ENCODE peak calls at places on chromosomes 5 and 9, in five cellular contexts. One of them, this sample, is unnamed.

GRCh38 chr5:58410441-58410840 is 49.4 kb downstream of the PLK2 start:
- DNase-seq in kidney tubule cell: peak; percentile 81
- DNase-seq in stimulated activated CD8-positive, alpha-beta memory T cell treated with anti-CD3 and anti-CD28 coated beads, Interleukin-15, amount 100 ng/mL, for 48 hours: no peak
- DNase-seq in GM23248: peak; percentile 80
- DNase-seq in RPMI7951: peak; percentile 62
- DNase-seq in this sample: peak; percentile 61

GRCh38 chr5:127088226-127088625 is 14.9 kb upstream of the C5orf63 start:
- DNase-seq in stimulated activated CD8-positive, alpha-beta memory T cell treated with anti-CD3 and anti-CD28 coated beads, Interleukin-15, amount 100 ng/mL, for 48 hours: no peak
- DNase-seq in kidney tubule cell: peak; percentile 78
- DNase-seq in RPMI7951: peak; percentile 87
- DNase-seq in GM23248: peak; percentile 97
- DNase-seq in this sample: peak; percentile 95

GRCh38 chr9:99031994-99032393 is 72.9 kb upstream of the TGFBR1 start:
- DNase-seq in GM23248: no peak
- DNase-seq in RPMI7951: no peak
- DNase-seq in stimulated activated CD8-positive, alpha-beta memory T cell treated with anti-CD3 and anti-CD28 coated beads, Interleukin-15, amount 100 ng/mL, for 48 hours: no peak
- DNase-seq in kidney tubule cell: no peak
- DNase-seq in this sample: no peak

GRCh38 chr9:134830926-134831720 is 49.5 kb upstream of the FCN2 start:
- DNase-seq in RPMI7951: no peak
- DNase-seq in kidney tubule cell: no peak
- DNase-seq in stimulated activated CD8-positive, alpha-beta memory T cell treated with anti-CD3 and anti-CD28 coated beads, Interleukin-15, amount 100 ng/mL, for 48 hours: no peak
- DNase-seq in GM23248: no peak
- DNase-seq in this sample: no peak

GRCh38 chr5:67543704-67544103 is 347.1 kb upstream of the CD180 start:
- DNase-seq in GM23248: peak; percentile 29
- DNase-seq in kidney tubule cell: no peak
- DNase-seq in stimulated activated CD8-positive, alpha-beta memory T cell treated with anti-CD3 and anti-CD28 coated beads, Interleukin-15, amount 100 ng/mL, for 48 hours: no peak
- DNase-seq in RPMI7951: no peak
- DNase-seq in this sample: peak; percentile 43

GRCh38 chr9:134179918-134180785 is 15.8 kb upstream of the RNU6ATAC start:
- DNase-seq in GM23248: no peak
- DNase-seq in stimulated activated CD8-positive, alpha-beta memory T cell treated with anti-CD3 and anti-CD28 coated beads, Interleukin-15, amount 100 ng/mL, for 48 hours: no peak
- DNase-seq in kidney tubule cell: no peak
- DNase-seq in RPMI7951: no peak
- DNase-seq in this sample: no peak

GRCh38 chr5:169354263-169354662 is 53.3 kb upstream of the SLIT3 start:
- DNase-seq in RPMI7951: peak; percentile 33
- DNase-seq in stimulated activated CD8-positive, alpha-beta memory T cell treated with anti-CD3 and anti-CD28 coated beads, Interleukin-15, amount 100 ng/mL, for 48 hours: no peak
- DNase-seq in kidney tubule cell: no peak
- DNase-seq in GM23248: peak; percentile 44
- DNase-seq in this sample: no peak

GRCh38 chr9:120974181-120974580 is 47.6 kb upstream of the TRAF1 start:
- DNase-seq in GM23248: no peak
- DNase-seq in kidney tubule cell: no peak
- DNase-seq in stimulated activated CD8-positive, alpha-beta memory T cell treated with anti-CD3 and anti-CD28 coated beads, Interleukin-15, amount 100 ng/mL, for 48 hours: no peak
- DNase-seq in RPMI7951: no peak
- DNase-seq in this sample: no peak

GRCh38 chr5:42516282-42517042 is 93.2 kb downstream of the GHR start:
- DNase-seq in stimulated activated CD8-positive, alpha-beta memory T cell treated with anti-CD3 and anti-CD28 coated beads, Interleukin-15, amount 100 ng/mL, for 48 hours: no peak
- DNase-seq in kidney tubule cell: no peak
- DNase-seq in RPMI7951: no peak
- DNase-seq in GM23248: no peak
- DNase-seq in this sample: no peak

GRCh38 chr5:180601591-180602480 is 10.5 kb upstream of the SCGB3A1 start:
- DNase-seq in GM23248: no peak
- DNase-seq in RPMI7951: no peak
- DNase-seq in stimulated activated CD8-positive, alpha-beta memory T cell treated with anti-CD3 and anti-CD28 coated beads, Interleukin-15, amount 100 ng/mL, for 48 hours: no peak
- DNase-seq in kidney tubule cell: no peak
- DNase-seq in this sample: no peak

GRCh38 chr5:55582256-55582655 is 47.5 kb upstream of the PLPP1 start:
- DNase-seq in stimulated activated CD8-positive, alpha-beta memory T cell treated with anti-CD3 and anti-CD28 coated beads, Interleukin-15, amount 100 ng/mL, for 48 hours: no peak
- DNase-seq in RPMI7951: no peak
- DNase-seq in GM23248: no peak
- DNase-seq in kidney tubule cell: no peak
- DNase-seq in this sample: no peak

GRCh38 chr9:33329117-33329563 is 38.8 kb downstream of the NFX1 start:
- DNase-seq in kidney tubule cell: peak; percentile 100
- DNase-seq in stimulated activated CD8-positive, alpha-beta memory T cell treated with anti-CD3 and anti-CD28 coated beads, Interleukin-15, amount 100 ng/mL, for 48 hours: no peak
- DNase-seq in RPMI7951: peak; percentile 53
- DNase-seq in GM23248: peak; percentile 95
- DNase-seq in this sample: peak; percentile 78

GRCh38 chr9:37801287-37801850 is 772 bp downstream of the DCAF10 start:
- DNase-seq in GM23248: peak; percentile 75
- DNase-seq in stimulated activated CD8-positive, alpha-beta memory T cell treated with anti-CD3 and anti-CD28 coated beads, Interleukin-15, amount 100 ng/mL, for 48 hours: no peak
- DNase-seq in kidney tubule cell: peak; percentile 39
- DNase-seq in RPMI7951: peak; percentile 13
- DNase-seq in this sample: peak; percentile 32

GRCh38 chr9:26856413-26857032 is 36.1 kb downstream of the CAAP1 start:
- DNase-seq in kidney tubule cell: peak; percentile 70
- DNase-seq in stimulated activated CD8-positive, alpha-beta memory T cell treated with anti-CD3 and anti-CD28 coated beads, Interleukin-15, amount 100 ng/mL, for 48 hours: no peak
- DNase-seq in GM23248: peak; percentile 56
- DNase-seq in RPMI7951: peak; percentile 56
- DNase-seq in this sample: peak; percentile 45

GRCh38 chr5:107985144-107985543 is 314.4 kb upstream of the EFNA5 start:
- DNase-seq in stimulated activated CD8-positive, alpha-beta memory T cell treated with anti-CD3 and anti-CD28 coated beads, Interleukin-15, amount 100 ng/mL, for 48 hours: no peak
- DNase-seq in GM23248: peak; percentile 5
- DNase-seq in kidney tubule cell: peak; percentile 38
- DNase-seq in RPMI7951: no peak
- DNase-seq in this sample: no peak

GRCh38 chr5:94470802-94471201 is 147.6 kb downstream of the KIAA0825 start:
- DNase-seq in RPMI7951: no peak
- DNase-seq in kidney tubule cell: no peak
- DNase-seq in stimulated activated CD8-positive, alpha-beta memory T cell treated with anti-CD3 and anti-CD28 coated beads, Interleukin-15, amount 100 ng/mL, for 48 hours: no peak
- DNase-seq in GM23248: no peak
- DNase-seq in this sample: no peak

GRCh38 chr9:113770396-113770795 is 105.7 kb upstream of the ZNF618 start:
- DNase-seq in kidney tubule cell: no peak
- DNase-seq in stimulated activated CD8-positive, alpha-beta memory T cell treated with anti-CD3 and anti-CD28 coated beads, Interleukin-15, amount 100 ng/mL, for 48 hours: no peak
- DNase-seq in GM23248: no peak
- DNase-seq in RPMI7951: peak; percentile 56
- DNase-seq in this sample: no peak

This sample was measured in AG08395.